ENCODE peak calls at places on chromosomes 3 and 15, in seven cellular contexts. One of them, this sample, is unnamed.

GRCh38 chr3:132659000-132659369 is 624 bp downstream of the ACAD11 start:
- DNase-seq in GM23338: peak; percentile 55
- DNase-seq in CD8-positive, alpha-beta memory T cell: no peak
- DNase-seq in MM.1S: peak; percentile 7
- DNase-seq in A549: no peak
- DNase-seq in endothelial cell of umbilical vein: no peak
- DNase-seq in AG04449: no peak
- DNase-seq in this sample: peak; percentile 9

GRCh38 chr3:78258798-78259197 is 1218.9 kb downstream of the ROBO2 start:
- DNase-seq in GM23338: no peak
- DNase-seq in CD8-positive, alpha-beta memory T cell: no peak
- DNase-seq in MM.1S: no peak
- DNase-seq in A549: no peak
- DNase-seq in endothelial cell of umbilical vein: no peak
- DNase-seq in AG04449: peak; percentile 87
- DNase-seq in this sample: no peak

GRCh38 chr3:96779810-96780209 is 34.6 kb upstream of the EPHA6 start:
- DNase-seq in GM23338: peak; percentile 54
- DNase-seq in CD8-positive, alpha-beta memory T cell: no peak
- DNase-seq in MM.1S: no peak
- DNase-seq in A549: no peak
- DNase-seq in endothelial cell of umbilical vein: no peak
- DNase-seq in AG04449: no peak
- DNase-seq in this sample: peak; percentile 1

GRCh38 chr3:46466871-46467403 is 2.2 kb upstream of the LTF start:
- DNase-seq in GM23338: no peak
- DNase-seq in CD8-positive, alpha-beta memory T cell: no peak
- DNase-seq in MM.1S: no peak
- DNase-seq in A549: no peak
- DNase-seq in endothelial cell of umbilical vein: no peak
- DNase-seq in AG04449: no peak
- DNase-seq in this sample: no peak

GRCh38 chr15:99682455-99682854 is 50.8 kb downstream of the LYSMD4 start:
- DNase-seq in GM23338: no peak
- DNase-seq in CD8-positive, alpha-beta memory T cell: no peak
- DNase-seq in MM.1S: no peak
- DNase-seq in A549: peak; percentile 19
- DNase-seq in endothelial cell of umbilical vein: peak; percentile 94
- DNase-seq in AG04449: peak; percentile 57
- DNase-seq in this sample: no peak

GRCh38 chr3:24316887-24317383 is 177.7 kb downstream of the THRB start:
- DNase-seq in GM23338: no peak
- DNase-seq in CD8-positive, alpha-beta memory T cell: no peak
- DNase-seq in MM.1S: no peak
- DNase-seq in A549: no peak
- DNase-seq in endothelial cell of umbilical vein: no peak
- DNase-seq in AG04449: no peak
- DNase-seq in this sample: no peak

GRCh38 chr15:89299896-89300295 is 34.7 kb downstream of the POLG start:
- DNase-seq in GM23338: no peak
- DNase-seq in CD8-positive, alpha-beta memory T cell: no peak
- DNase-seq in MM.1S: no peak
- DNase-seq in A549: peak; percentile 38
- DNase-seq in endothelial cell of umbilical vein: peak; percentile 25
- DNase-seq in AG04449: peak; percentile 23
- DNase-seq in this sample: no peak

GRCh38 chr15:80640546-80641121 is 54.5 kb upstream of the ABHD17C start:
- DNase-seq in GM23338: no peak
- DNase-seq in CD8-positive, alpha-beta memory T cell: no peak
- DNase-seq in MM.1S: no peak
- DNase-seq in A549: no peak
- DNase-seq in endothelial cell of umbilical vein: no peak
- DNase-seq in AG04449: no peak
- DNase-seq in this sample: no peak

GRCh38 chr15:89543389-89543788 is 31.9 kb upstream of the TICRR start:
- DNase-seq in GM23338: no peak
- DNase-seq in CD8-positive, alpha-beta memory T cell: no peak
- DNase-seq in MM.1S: peak; percentile 6
- DNase-seq in A549: peak; percentile 28
- DNase-seq in endothelial cell of umbilical vein: no peak
- DNase-seq in AG04449: no peak
- DNase-seq in this sample: peak; percentile 43

GRCh38 chr3:138042043-138042442 is 32.1 kb downstream of the CLDN18 start:
- DNase-seq in GM23338: no peak
- DNase-seq in CD8-positive, alpha-beta memory T cell: no peak
- DNase-seq in MM.1S: no peak
- DNase-seq in A549: no peak
- DNase-seq in endothelial cell of umbilical vein: no peak
- DNase-seq in AG04449: no peak
- DNase-seq in this sample: no peak

GRCh38 chr15:93882779-93883178 is 348.6 kb upstream of the MCTP2 start:
- DNase-seq in GM23338: no peak
- DNase-seq in CD8-positive, alpha-beta memory T cell: no peak
- DNase-seq in MM.1S: no peak
- DNase-seq in A549: no peak
- DNase-seq in endothelial cell of umbilical vein: no peak
- DNase-seq in AG04449: no peak
- DNase-seq in this sample: no peak
- H3K4me3 ChIP-seq in GM23338: no peak overlapping the region
- H3K4me3 ChIP-seq in CD8-positive, alpha-beta memory T cell: no peak overlapping the region
- H3K4me3 ChIP-seq in MM.1S: no peak overlapping the region
- H3K4me3 ChIP-seq in A549: no peak overlapping the region
- H3K4me3 ChIP-seq in endothelial cell of umbilical vein: no peak overlapping the region
- H3K4me3 ChIP-seq in AG04449: no peak overlapping the region
- H3K4me3 ChIP-seq in this sample: no peak overlapping the region

GRCh38 chr3:172520332-172520831 is 2.8 kb downstream of the TNFSF10 start:
- DNase-seq in GM23338: no peak
- DNase-seq in CD8-positive, alpha-beta memory T cell: no peak
- DNase-seq in MM.1S: no peak
- DNase-seq in A549: no peak
- DNase-seq in endothelial cell of umbilical vein: peak; percentile 97
- DNase-seq in AG04449: peak; percentile 24
- DNase-seq in this sample: no peak

GRCh38 chr3:172524611-172525010 is 1.4 kb upstream of the TNFSF10 start:
- DNase-seq in GM23338: no peak
- DNase-seq in CD8-positive, alpha-beta memory T cell: no peak
- DNase-seq in MM.1S: no peak
- DNase-seq in A549: no peak
- DNase-seq in endothelial cell of umbilical vein: no peak
- DNase-seq in AG04449: no peak
- DNase-seq in this sample: no peak

GRCh38 chr3:172525116-172525613 is 1.9 kb upstream of the TNFSF10 start:
- DNase-seq in GM23338: no peak
- DNase-seq in CD8-positive, alpha-beta memory T cell: no peak
- DNase-seq in MM.1S: no peak
- DNase-seq in A549: no peak
- DNase-seq in endothelial cell of umbilical vein: no peak
- DNase-seq in AG04449: no peak
- DNase-seq in this sample: no peak

GRCh38 chr3:172519740-172520139 is 3.5 kb downstream of the TNFSF10 start:
- DNase-seq in GM23338: no peak
- DNase-seq in CD8-positive, alpha-beta memory T cell: no peak
- DNase-seq in MM.1S: no peak
- DNase-seq in A549: no peak
- DNase-seq in endothelial cell of umbilical vein: no peak
- DNase-seq in AG04449: no peak
- DNase-seq in this sample: no peak

DNA sequence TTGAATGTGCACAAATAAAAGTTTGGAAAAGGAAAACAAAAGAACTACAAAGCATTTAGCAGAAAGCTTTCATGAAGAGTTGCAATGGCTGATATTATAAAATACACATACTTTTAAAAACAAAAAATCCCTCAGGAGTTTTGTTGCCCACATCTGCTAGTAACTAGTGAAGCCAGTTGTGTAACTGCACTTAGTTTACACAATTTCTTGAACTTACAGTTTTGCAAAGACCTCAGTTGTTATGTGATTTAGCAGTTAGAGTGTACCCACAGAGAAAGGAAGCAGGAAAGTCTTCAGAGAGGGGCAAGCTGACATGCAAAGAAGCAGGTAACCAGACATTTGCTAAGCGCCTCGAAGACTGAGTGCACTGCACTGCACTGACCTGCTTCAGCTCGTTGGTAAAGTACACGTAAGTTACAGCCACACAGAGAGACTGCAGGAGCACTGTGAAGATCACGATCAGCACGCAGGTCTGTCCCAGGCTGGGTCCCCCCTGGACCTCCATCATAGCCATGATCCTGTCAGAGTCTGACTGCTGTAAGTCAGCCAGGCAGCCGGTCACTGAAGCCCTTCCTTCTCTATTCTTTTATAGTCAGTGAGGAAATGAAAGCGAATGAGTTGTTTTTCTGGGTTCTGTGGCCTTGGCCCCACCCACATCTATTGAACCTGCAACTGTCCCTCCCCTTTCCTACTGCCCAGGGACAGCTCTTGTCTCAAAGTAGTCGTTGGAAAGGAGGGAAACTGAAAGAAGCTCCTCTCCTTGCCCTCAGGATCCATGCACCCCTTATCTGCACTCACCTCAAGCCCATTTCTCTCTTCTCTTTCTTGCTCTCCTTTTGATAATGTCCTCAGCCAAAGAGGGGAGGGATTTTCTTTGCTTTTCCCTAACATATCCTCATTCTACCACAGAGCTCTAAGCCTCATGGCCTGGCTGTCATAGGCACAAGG is at the start of gene TNFSF10:
- DNase-seq in GM23338: peak; percentile 58
- DNase-seq in CD8-positive, alpha-beta memory T cell: peak; percentile 42
- DNase-seq in MM.1S: peak; percentile 90
- DNase-seq in A549: no peak
- DNase-seq in endothelial cell of umbilical vein: peak; percentile 91
- DNase-seq in AG04449: no peak
- DNase-seq in this sample: peak; percentile 91
- H3K4me3 ChIP-seq in GM23338: no peak within 1 kb of the TSS
- H3K4me3 ChIP-seq in CD8-positive, alpha-beta memory T cell: peak within 1 kb of the TSS; percentile 87
- H3K4me3 ChIP-seq in MM.1S: peak within 1 kb of the TSS; percentile 69
- H3K4me3 ChIP-seq in A549: peak within 1 kb of the TSS; percentile 22
- H3K4me3 ChIP-seq in endothelial cell of umbilical vein: peak within 1 kb of the TSS; percentile 34
- H3K4me3 ChIP-seq in AG04449: no peak within 1 kb of the TSS
- H3K4me3 ChIP-seq in this sample: peak within 1 kb of the TSS; percentile 86

GRCh38 chr3:100650651-100651611 is 41.5 kb downstream of the ADGRG7 start:
- DNase-seq in GM23338: no peak
- DNase-seq in CD8-positive, alpha-beta memory T cell: no peak
- DNase-seq in MM.1S: peak; percentile 54
- DNase-seq in A549: peak; percentile 16
- DNase-seq in endothelial cell of umbilical vein: peak; percentile 79
- DNase-seq in AG04449: no peak
- DNase-seq in this sample: peak; percentile 57
- H3K4me3 ChIP-seq in GM23338: no peak overlapping the region
- H3K4me3 ChIP-seq in CD8-positive, alpha-beta memory T cell: no peak overlapping the region
- H3K4me3 ChIP-seq in MM.1S: peak overlapping the region; percentile 18
- H3K4me3 ChIP-seq in A549: no peak overlapping the region
- H3K4me3 ChIP-seq in endothelial cell of umbilical vein: peak overlapping the region; percentile 34
- H3K4me3 ChIP-seq in AG04449: no peak overlapping the region
- H3K4me3 ChIP-seq in this sample: no peak overlapping the region

DNA sequence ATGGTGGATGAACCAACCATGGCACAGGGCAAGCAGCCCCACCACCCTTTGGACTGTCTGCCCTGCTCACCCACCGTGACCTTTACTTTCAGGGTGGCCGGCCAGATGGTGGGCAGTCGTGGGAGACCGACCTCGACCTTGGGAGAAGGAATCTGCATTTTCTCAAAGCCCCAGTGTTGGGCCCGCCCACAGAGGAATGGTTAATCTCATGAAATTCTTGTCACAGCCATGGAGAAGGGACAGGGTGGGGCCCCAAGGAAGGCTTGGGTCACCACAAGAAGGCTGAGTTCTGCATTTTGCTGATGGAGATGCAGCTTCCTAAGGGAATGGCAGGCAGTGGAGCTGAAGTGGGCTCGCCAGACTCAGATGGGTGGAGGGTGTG is 2.9 kb downstream of the PLXND1 start:
- DNase-seq in GM23338: no peak
- DNase-seq in CD8-positive, alpha-beta memory T cell: no peak
- DNase-seq in MM.1S: no peak
- DNase-seq in A549: no peak
- DNase-seq in endothelial cell of umbilical vein: no peak
- DNase-seq in AG04449: no peak
- DNase-seq in this sample: no peak
- H3K4me3 ChIP-seq in GM23338: no peak overlapping the region
- H3K4me3 ChIP-seq in CD8-positive, alpha-beta memory T cell: no peak overlapping the region
- H3K4me3 ChIP-seq in MM.1S: no peak overlapping the region
- H3K4me3 ChIP-seq in A549: peak overlapping the region; percentile 89
- H3K4me3 ChIP-seq in endothelial cell of umbilical vein: peak overlapping the region; percentile 64
- H3K4me3 ChIP-seq in AG04449: peak overlapping the region; percentile 71
- H3K4me3 ChIP-seq in this sample: peak overlapping the region; percentile 70

GRCh38 chr15:70320077-70320830 is 222.5 kb upstream of the TLE3 start:
- DNase-seq in GM23338: no peak
- DNase-seq in CD8-positive, alpha-beta memory T cell: no peak
- DNase-seq in MM.1S: no peak
- DNase-seq in A549: no peak
- DNase-seq in endothelial cell of umbilical vein: peak; percentile 30
- DNase-seq in AG04449: no peak
- DNase-seq in this sample: peak; percentile 56
- H3K4me3 ChIP-seq in GM23338: no peak overlapping the region
- H3K4me3 ChIP-seq in CD8-positive, alpha-beta memory T cell: no peak overlapping the region
- H3K4me3 ChIP-seq in MM.1S: no peak overlapping the region
- H3K4me3 ChIP-seq in A549: no peak overlapping the region
- H3K4me3 ChIP-seq in endothelial cell of umbilical vein: no peak overlapping the region
- H3K4me3 ChIP-seq in AG04449: no peak overlapping the region
- H3K4me3 ChIP-seq in this sample: no peak overlapping the region

GRCh38 chr3:187918081-187918644 is 172.9 kb upstream of the BCL6 start:
- DNase-seq in GM23338: peak; percentile 22
- DNase-seq in CD8-positive, alpha-beta memory T cell: no peak
- DNase-seq in MM.1S: no peak
- DNase-seq in A549: no peak
- DNase-seq in endothelial cell of umbilical vein: no peak
- DNase-seq in AG04449: no peak
- DNase-seq in this sample: no peak
- H3K4me3 ChIP-seq in GM23338: peak overlapping the region; percentile 12
- H3K4me3 ChIP-seq in CD8-positive, alpha-beta memory T cell: peak overlapping the region; percentile 10
- H3K4me3 ChIP-seq in MM.1S: no peak overlapping the region
- H3K4me3 ChIP-seq in A549: no peak overlapping the region
- H3K4me3 ChIP-seq in endothelial cell of umbilical vein: no peak overlapping the region
- H3K4me3 ChIP-seq in AG04449: no peak overlapping the region
- H3K4me3 ChIP-seq in this sample: no peak overlapping the region